ENCODE peak calls at places on chromosomes 7 and 10, in six cellular contexts. Z is WERI-Rb-1, M is retina, U is fibroblast of gingiva, V is AG09309, B is AG04449. C is an unnamed sample.

GRCh38 chr10:6204341-6205191 is 1.8 kb downstream of the PFKFB3 start:
- DNase-seq in V (no peak), B (peak), U (peak), M (peak), Z (no peak), C (peak)

GRCh38 chr10:13801156-13801906 is 214.6 kb downstream of the PRPF18 start:
- DNase-seq in U (no peak), Z (no peak), M (no peak), V (no peak), B (no peak), C (no peak)

GRCh38 chr7:126529833-126530232 is 722.9 kb downstream of the GRM8 start:
- DNase-seq in U (no peak), V (no peak), Z (no peak), B (no peak), M (no peak), C (no peak)

GRCh38 chr7:73999664-74000420 is 28.1 kb upstream of the ELN start:
- DNase-seq in Z (no peak), U (peak), M (no peak), V (peak), B (peak), C (peak)

GRCh38 chr7:71636329-71636728 is 504.4 kb downstream of the GALNT17 start:
- DNase-seq in B (no peak), Z (no peak), M (no peak), V (no peak), U (no peak), C (no peak)

GRCh38 chr7:124652237-124652636 is 113.4 kb downstream of the GPR37 start:
- DNase-seq in M (no peak), U (no peak), B (no peak), Z (no peak), V (no peak), C (no peak)

GRCh38 chr7:99190359-99191009 is 17.4 kb downstream of the KPNA7 start:
- DNase-seq in M (no peak), Z (no peak), U (no peak), B (no peak), V (no peak), C (no peak)

GRCh38 chr7:54729096-54729495 is 29.9 kb downstream of the SEC61G start:
- DNase-seq in V (no peak), U (no peak), B (no peak), M (no peak), Z (no peak), C (no peak)

GRCh38 chr10:45420453-45421192 is 46.6 kb downstream of the ALOX5 start:
- DNase-seq in U (peak), B (no peak), V (no peak), M (no peak), Z (no peak), C (peak)

GRCh38 chr7:140229591-140230516 is 53.1 kb upstream of the KDM7A start:
- DNase-seq in M (peak), B (no peak), Z (no peak), U (no peak), V (no peak), C (no peak)

GRCh38 chr7:91356915-91357314 is 92.7 kb downstream of the FZD1 start:
- DNase-seq in U (no peak), Z (no peak), M (no peak), V (no peak), B (no peak), C (no peak)

GRCh38 chr7:25735674-25736242 is 416.2 kb upstream of the NFE2L3 start:
- DNase-seq in B (no peak), U (no peak), M (no peak), Z (no peak), V (no peak), C (no peak)

GRCh38 chr10:5614081-5614721 is 52.2 kb downstream of the ASB13 start:
- DNase-seq in M (no peak), B (peak), V (peak), U (peak), Z (no peak), C (peak)

GRCh38 chr7:154789404-154789803 is 213.5 kb downstream of the PAXIP1 start:
- DNase-seq in M (no peak), B (no peak), V (no peak), U (no peak), Z (peak), C (no peak)

GRCh38 chr7:618539-619355 is 99.1 kb upstream of the PDGFA start:
- DNase-seq in M (no peak), V (no peak), B (no peak), U (no peak), Z (no peak), C (no peak)

GRCh38 chr10:70807566-70807965 is 8.2 kb upstream of the SGPL1 start:
- DNase-seq in Z (no peak), V (no peak), M (no peak), B (no peak), U (no peak), C (no peak)

GRCh38 chr7:16651391-16652254 is 5.6 kb downstream of the BZW2 start:
- DNase-seq in V (no peak), M (no peak), B (no peak), Z (no peak), U (no peak), C (no peak)